ENCODE peak calls at places on chromosomes 2 and 18, in four cellular contexts. M, V, U and E are unnamed samples.

GRCh38 chr2:84631047-84631446 is 114.7 kb downstream of the DNAH6 start:
- DNase-seq in U (no peak), M (peak), V (no peak), E (peak)

GRCh38 chr2:75994759-75995158 is 284.0 kb upstream of the GCFC2 start:
- DNase-seq in V (no peak), M (no peak), U (no peak), E (no peak)

GRCh38 chr18:48580066-48580465 is 41.2 kb downstream of the CTIF start:
- DNase-seq in V (no peak), U (no peak), M (no peak), E (no peak)

GRCh38 chr2:241818943-241819270 is 9.9 kb downstream of the NEU4 start:
- DNase-seq in M (no peak), U (no peak), V (no peak), E (no peak)

GRCh38 chr2:23292024-23292423 is 93.0 kb upstream of the KLHL29 start:
- DNase-seq in V (no peak), U (no peak), M (no peak), E (no peak)

GRCh38 chr2:156486175-156486574 is 50.0 kb downstream of the GPD2 start:
- DNase-seq in U (no peak), V (no peak), M (peak), E (no peak)

GRCh38 chr18:35442701-35443100 is 55.1 kb downstream of the INO80C start:
- DNase-seq in V (no peak), M (no peak), U (no peak), E (no peak)

GRCh38 chr2:66587216-66587615 is 152.3 kb downstream of the MEIS1 start:
- DNase-seq in M (no peak), V (no peak), U (no peak), E (no peak)

GRCh38 chr2:40243581-40243980 is 208.3 kb downstream of the SLC8A1 start:
- DNase-seq in U (no peak), M (peak), V (no peak), E (no peak)

GRCh38 chr18:3525870-3526420 is 76.0 kb downstream of the TGIF1 start:
- DNase-seq in M (no peak), U (peak), V (no peak), E (peak)

GRCh38 chr2:26396734-26397298 is 4.9 kb upstream of the DRC1 start:
- DNase-seq in M (no peak), V (no peak), U (peak), E (no peak)

GRCh38 chr2:172436889-172437288 is 9.5 kb downstream of the ITGA6 start:
- DNase-seq in U (no peak), V (no peak), M (no peak), E (no peak)

GRCh38 chr2:9251154-9252001 is 44.8 kb downstream of the ASAP2 start:
- DNase-seq in V (no peak), M (peak), U (no peak), E (no peak)